ENCODE peak calls at places on chromosome 3, in five cellular contexts. A is CD8-positive, alpha-beta memory T cell; W is IMR-90; H is ELF-1; N is fibroblast of lung. G is an unnamed sample.

GRCh38 chr3:132628157-132628556 is 31.1 kb downstream of the ACKR4 start:
- DNase-seq in A (no peak), W (no peak), H (no peak), N (peak; percentile 19), G (peak; percentile 25)

GRCh38 chr3:57951106-57951882 is 56.9 kb upstream of the FLNB start:
- DNase-seq in A (no peak), W (peak; percentile 89), H (peak; percentile 85), N (peak; percentile 84), G (peak; percentile 87)

GRCh38 chr3:43181202-43181910 is 75.5 kb upstream of the POMGNT2 start:
- DNase-seq in A (peak; percentile 52), W (no peak), H (peak; percentile 11), N (no peak), G (no peak)

GRCh38 chr3:9153763-9154601 is 95.5 kb downstream of the SRGAP3 start:
- DNase-seq in A (no peak), W (no peak), H (peak; percentile 31), N (peak; percentile 15), G (no peak)

GRCh38 chr3:119343719-119344118 is 49.5 kb downstream of the ARHGAP31 start:
- DNase-seq in A (no peak), W (no peak), H (no peak), N (no peak), G (no peak)

GRCh38 chr3:29731050-29731449 is 450.2 kb downstream of the RBMS3 start:
- DNase-seq in A (no peak), W (no peak), H (no peak), N (no peak), G (peak; percentile 71)

GRCh38 chr3:38457111-38458003 is 3.7 kb downstream of the ACVR2B start:
- DNase-seq in A (no peak), W (peak; percentile 6), H (no peak), N (no peak), G (peak; percentile 8)

GRCh38 chr3:185297867-185298266 is 44.0 kb upstream of the EHHADH start:
- DNase-seq in A (no peak), W (no peak), H (no peak), N (no peak), G (no peak)

GRCh38 chr3:189981668-189982067 is 139.0 kb downstream of the P3H2 start:
- DNase-seq in A (no peak), W (peak; percentile 89), H (no peak), N (peak; percentile 94), G (peak; percentile 83)

GRCh38 chr3:46215810-46216414 is 7.8 kb upstream of the CCR1 start:
- DNase-seq in A (no peak), W (peak; percentile 77), H (no peak), N (peak; percentile 43), G (no peak)

GRCh38 chr3:159455741-159456181 is 532.9 kb upstream of the IL12A start:
- DNase-seq in A (no peak), W (peak; percentile 19), H (no peak), N (no peak), G (no peak)

GRCh38 chr3:156665296-156665695 is 9.1 kb upstream of the TIPARP start:
- DNase-seq in A (no peak), W (peak; percentile 91), H (no peak), N (peak; percentile 97), G (peak; percentile 84)

GRCh38 chr3:169243122-169243521 is 420.4 kb downstream of the MECOM start:
- DNase-seq in A (no peak), W (peak; percentile 10), H (no peak), N (peak; percentile 59), G (peak; percentile 62)

GRCh38 chr3:51721062-51721745 is 14.3 kb downstream of the GRM2 start:
- DNase-seq in A (no peak), W (no peak), H (no peak), N (no peak), G (no peak)

GRCh38 chr3:155426524-155427230 is 133.2 kb upstream of the STRIT1 start:
- DNase-seq in A (no peak), W (no peak), H (no peak), N (no peak), G (no peak)

GRCh38 chr3:195537995-195538394 is 5.1 kb downstream of the PPP1R2 start:
- DNase-seq in A (peak; percentile 28), W (no peak), H (no peak), N (no peak), G (no peak)